ENCODE peak calls at places on chromosomes 1 and 21, in nine cellular contexts. One of them, this sample, is unnamed. For H3K4me1, the result is how much of the 10 kb centered on the place peaks cover.

GRCh38 chr1:237031480-237031879 is 10.5 kb upstream of the RYR2 start:
- DNase-seq in neural progenitor cell: no peak
- DNase-seq in mammary epithelial cell: no peak
- DNase-seq in MM.1S: no peak
- DNase-seq in astrocyte: no peak
- DNase-seq in fibroblast of lung: no peak
- DNase-seq in GM23248: no peak
- DNase-seq in PC-3: no peak
- DNase-seq in DND-41: no peak
- DNase-seq in this sample: no peak

GRCh38 chr1:9242338-9242969 is 7.9 kb downstream of the H6PD start:
- DNase-seq in GM23248: no peak
- DNase-seq in DND-41: no peak
- DNase-seq in neural progenitor cell: no peak
- DNase-seq in MM.1S: no peak
- DNase-seq in fibroblast of lung: peak
- DNase-seq in PC-3: no peak
- DNase-seq in mammary epithelial cell: no peak
- DNase-seq in astrocyte: no peak
- DNase-seq in this sample: no peak

GRCh38 chr1:2406451-2407041 is 5.8 kb downstream of the PEX10 start:
- DNase-seq in mammary epithelial cell: no peak
- DNase-seq in PC-3: no peak
- DNase-seq in fibroblast of lung: no peak
- DNase-seq in GM23248: no peak
- DNase-seq in DND-41: no peak
- DNase-seq in neural progenitor cell: peak
- DNase-seq in astrocyte: no peak
- DNase-seq in MM.1S: no peak
- DNase-seq in this sample: no peak

GRCh38 chr1:1227386-1227785 is 4.4 kb downstream of the SDF4 start:
- DNase-seq in GM23248: no peak
- DNase-seq in fibroblast of lung: no peak
- DNase-seq in neural progenitor cell: no peak
- DNase-seq in astrocyte: no peak
- DNase-seq in mammary epithelial cell: no peak
- DNase-seq in MM.1S: no peak
- DNase-seq in DND-41: no peak
- DNase-seq in PC-3: no peak
- DNase-seq in this sample: no peak

GRCh38 chr21:14259669-14260458 is 43.9 kb downstream of the RBM11 start:
- DNase-seq in DND-41: no peak
- DNase-seq in MM.1S: peak
- DNase-seq in astrocyte: peak
- DNase-seq in mammary epithelial cell: peak
- DNase-seq in fibroblast of lung: peak
- DNase-seq in GM23248: peak
- DNase-seq in neural progenitor cell: peak
- DNase-seq in PC-3: peak
- DNase-seq in this sample: peak

GRCh38 chr1:24385160-24385939 is 28.2 kb downstream of the STPG1 start:
- DNase-seq in MM.1S: peak
- DNase-seq in DND-41: peak
- DNase-seq in fibroblast of lung: no peak
- DNase-seq in astrocyte: peak
- DNase-seq in PC-3: peak
- DNase-seq in mammary epithelial cell: peak
- DNase-seq in neural progenitor cell: peak
- DNase-seq in GM23248: peak
- DNase-seq in this sample: peak

GRCh38 chr1:40845895-40846294 is 16.3 kb downstream of the CITED4 start:
- DNase-seq in neural progenitor cell: no peak
- DNase-seq in fibroblast of lung: no peak
- DNase-seq in mammary epithelial cell: no peak
- DNase-seq in PC-3: no peak
- DNase-seq in astrocyte: no peak
- DNase-seq in DND-41: no peak
- DNase-seq in GM23248: no peak
- DNase-seq in MM.1S: no peak
- DNase-seq in this sample: no peak

GRCh38 chr1:203172184-203173115 is 3.2 kb downstream of the MYBPH start:
- DNase-seq in astrocyte: no peak
- DNase-seq in MM.1S: peak
- DNase-seq in mammary epithelial cell: peak
- DNase-seq in DND-41: peak
- DNase-seq in neural progenitor cell: peak
- DNase-seq in fibroblast of lung: peak
- DNase-seq in GM23248: peak
- DNase-seq in PC-3: peak
- DNase-seq in this sample: peak

GRCh38 chr1:226447932-226448670 is 40.2 kb upstream of the PARP1 start:
- DNase-seq in astrocyte: peak
- DNase-seq in MM.1S: no peak
- DNase-seq in fibroblast of lung: no peak
- DNase-seq in neural progenitor cell: no peak
- DNase-seq in GM23248: peak
- DNase-seq in mammary epithelial cell: peak
- DNase-seq in DND-41: no peak
- DNase-seq in PC-3: peak
- DNase-seq in this sample: no peak

GRCh38 chr1:170836146-170836545 is 99.2 kb upstream of the MROH9 start:
- DNase-seq in DND-41: no peak
- DNase-seq in mammary epithelial cell: no peak
- DNase-seq in astrocyte: peak
- DNase-seq in fibroblast of lung: peak
- DNase-seq in MM.1S: no peak
- DNase-seq in GM23248: peak
- DNase-seq in neural progenitor cell: no peak
- DNase-seq in PC-3: no peak
- DNase-seq in this sample: peak

GRCh38 chr1:29050141-29050540 is 73.6 kb downstream of the TMEM200B start:
- DNase-seq in GM23248: no peak
- DNase-seq in MM.1S: no peak
- DNase-seq in DND-41: no peak
- DNase-seq in fibroblast of lung: no peak
- DNase-seq in astrocyte: peak
- DNase-seq in neural progenitor cell: no peak
- DNase-seq in mammary epithelial cell: no peak
- DNase-seq in PC-3: no peak
- DNase-seq in this sample: no peak

GRCh38 chr21:28833609-28834008 is 159.1 kb downstream of the LTN1 start:
- DNase-seq in astrocyte: no peak
- DNase-seq in mammary epithelial cell: no peak
- DNase-seq in MM.1S: no peak
- DNase-seq in GM23248: no peak
- DNase-seq in neural progenitor cell: no peak
- DNase-seq in PC-3: no peak
- DNase-seq in DND-41: no peak
- DNase-seq in fibroblast of lung: no peak
- DNase-seq in this sample: no peak
- H3K4me1 ChIP-seq in astrocyte: under half
- H3K4me1 ChIP-seq in mammary epithelial cell: under half
- H3K4me1 ChIP-seq in MM.1S: under half
- H3K4me1 ChIP-seq in GM23248: under half
- H3K4me1 ChIP-seq in neural progenitor cell: under half
- H3K4me1 ChIP-seq in PC-3: under half
- H3K4me1 ChIP-seq in DND-41: under half
- H3K4me1 ChIP-seq in fibroblast of lung: under half
- H3K4me1 ChIP-seq in this sample: under half

DNA sequence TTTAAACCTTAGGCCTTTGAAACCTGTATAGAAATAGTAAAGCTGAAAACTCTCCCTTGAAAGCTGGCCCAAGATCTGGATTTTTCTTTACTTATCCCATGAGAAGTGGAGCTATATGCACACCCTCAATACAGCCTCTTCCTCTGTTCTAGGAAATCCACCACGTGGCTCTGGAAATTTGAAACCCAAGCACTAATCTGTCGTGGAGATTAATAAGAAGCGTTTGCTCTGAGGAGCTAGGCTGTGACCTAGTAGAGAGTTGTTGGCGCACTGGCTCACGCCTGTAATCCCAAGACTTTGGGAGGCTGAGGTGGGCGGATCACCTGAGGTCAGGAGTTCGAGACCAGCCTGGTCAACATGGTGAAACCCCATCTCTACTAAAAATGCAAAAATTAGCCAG is 291.3 kb upstream of the PLXNA2 start:
- DNase-seq in MM.1S: no peak
- DNase-seq in astrocyte: no peak
- DNase-seq in mammary epithelial cell: no peak
- DNase-seq in GM23248: no peak
- DNase-seq in PC-3: no peak
- DNase-seq in DND-41: no peak
- DNase-seq in fibroblast of lung: no peak
- DNase-seq in neural progenitor cell: no peak
- DNase-seq in this sample: no peak
- TF ChIP-seq EZH2 in MM.1S: no peak
- TF ChIP-seq EZH2 in astrocyte: no peak
- TF ChIP-seq EZH2 in mammary epithelial cell: no peak
- TF ChIP-seq EZH2 in GM23248: no peak
- TF ChIP-seq EZH2 in PC-3: no peak
- TF ChIP-seq EZH2 in DND-41: no peak
- TF ChIP-seq EZH2 in fibroblast of lung: no peak
- TF ChIP-seq EZH2 in neural progenitor cell: no peak
- TF ChIP-seq EZH2 in this sample: no peak

GRCh38 chr21:41751621-41752020 is 15.2 kb downstream of the RIPK4 start:
- DNase-seq in MM.1S: no peak
- DNase-seq in PC-3: peak
- DNase-seq in astrocyte: no peak
- DNase-seq in DND-41: no peak
- DNase-seq in mammary epithelial cell: peak
- DNase-seq in GM23248: no peak
- DNase-seq in neural progenitor cell: no peak
- DNase-seq in fibroblast of lung: no peak
- DNase-seq in this sample: no peak

GRCh38 chr21:41749286-41749685 is 17.6 kb downstream of the RIPK4 start:
- DNase-seq in DND-41: no peak
- DNase-seq in fibroblast of lung: no peak
- DNase-seq in PC-3: no peak
- DNase-seq in neural progenitor cell: no peak
- DNase-seq in astrocyte: no peak
- DNase-seq in MM.1S: no peak
- DNase-seq in GM23248: no peak
- DNase-seq in mammary epithelial cell: no peak
- DNase-seq in this sample: no peak

GRCh38 chr21:41747943-41748738 is 18.7 kb downstream of the RIPK4 start:
- DNase-seq in GM23248: no peak
- DNase-seq in MM.1S: no peak
- DNase-seq in astrocyte: no peak
- DNase-seq in PC-3: no peak
- DNase-seq in DND-41: no peak
- DNase-seq in neural progenitor cell: no peak
- DNase-seq in mammary epithelial cell: no peak
- DNase-seq in fibroblast of lung: no peak
- DNase-seq in this sample: no peak

GRCh38 chr21:41750532-41751151 is 16.2 kb downstream of the RIPK4 start:
- DNase-seq in mammary epithelial cell: no peak
- DNase-seq in GM23248: peak
- DNase-seq in neural progenitor cell: no peak
- DNase-seq in PC-3: no peak
- DNase-seq in fibroblast of lung: no peak
- DNase-seq in astrocyte: no peak
- DNase-seq in MM.1S: no peak
- DNase-seq in DND-41: no peak
- DNase-seq in this sample: peak

DNA sequence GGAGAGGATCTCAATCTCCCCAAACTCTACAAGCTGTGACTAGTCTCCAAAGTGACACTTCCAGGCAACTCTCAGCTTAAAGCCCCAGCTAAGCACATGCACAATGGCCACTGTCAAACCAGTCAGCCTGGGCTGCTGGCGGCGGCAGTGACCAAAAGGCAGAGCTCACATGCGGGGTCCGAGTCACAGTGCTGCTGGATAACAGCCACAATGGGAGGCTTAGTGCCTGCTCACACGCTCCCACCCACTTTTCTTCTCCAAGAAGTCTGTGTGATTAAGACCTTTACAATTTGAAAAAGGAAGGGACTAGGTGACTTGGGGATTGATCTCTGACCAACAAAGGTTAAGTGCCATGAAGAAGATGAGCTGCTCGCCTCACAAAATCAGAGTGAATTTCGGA is 16.8 kb downstream of the RIPK4 start:
- DNase-seq in astrocyte: no peak
- DNase-seq in MM.1S: no peak
- DNase-seq in neural progenitor cell: peak
- DNase-seq in mammary epithelial cell: no peak
- DNase-seq in PC-3: peak
- DNase-seq in DND-41: no peak
- DNase-seq in fibroblast of lung: no peak
- DNase-seq in GM23248: peak
- DNase-seq in this sample: no peak
- H3K4me1 ChIP-seq in astrocyte: under half
- H3K4me1 ChIP-seq in MM.1S: under half
- H3K4me1 ChIP-seq in neural progenitor cell: half or more
- H3K4me1 ChIP-seq in mammary epithelial cell: half or more
- H3K4me1 ChIP-seq in PC-3: under half
- H3K4me1 ChIP-seq in DND-41: under half
- H3K4me1 ChIP-seq in fibroblast of lung: under half
- H3K4me1 ChIP-seq in GM23248: under half
- H3K4me1 ChIP-seq in this sample: under half

DNA sequence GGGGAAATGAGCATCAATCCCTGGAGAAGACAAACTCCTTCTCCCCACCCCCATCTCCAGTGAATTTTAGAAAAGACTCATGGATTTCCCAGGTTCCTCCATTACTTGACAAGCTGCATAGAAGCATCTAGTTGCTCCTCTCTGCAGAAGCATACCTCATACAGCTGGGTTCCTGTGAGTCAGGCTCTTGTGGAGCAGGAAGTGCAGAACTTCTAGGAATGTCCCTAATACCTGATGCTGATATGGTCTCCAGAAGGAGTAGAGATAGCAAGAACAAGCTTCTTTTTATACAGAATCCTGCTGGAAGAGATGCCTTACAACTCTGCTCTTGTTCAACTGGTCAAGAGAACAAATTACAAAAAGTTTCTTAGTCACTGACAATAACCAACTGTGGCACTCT is 105.5 kb downstream of the TNR start:
- DNase-seq in astrocyte: no peak
- DNase-seq in DND-41: no peak
- DNase-seq in fibroblast of lung: no peak
- DNase-seq in mammary epithelial cell: no peak
- DNase-seq in GM23248: no peak
- DNase-seq in PC-3: no peak
- DNase-seq in MM.1S: no peak
- DNase-seq in neural progenitor cell: no peak
- DNase-seq in this sample: no peak
- TF ChIP-seq EZH2 in astrocyte: no peak
- TF ChIP-seq EZH2 in DND-41: no peak
- TF ChIP-seq EZH2 in fibroblast of lung: no peak
- TF ChIP-seq EZH2 in mammary epithelial cell: no peak
- TF ChIP-seq EZH2 in GM23248: no peak
- TF ChIP-seq EZH2 in PC-3: no peak
- TF ChIP-seq EZH2 in MM.1S: no peak
- TF ChIP-seq EZH2 in neural progenitor cell: no peak
- TF ChIP-seq EZH2 in this sample: no peak